ENCODE peak calls at places on chromosomes 7 and 10, in seven cellular contexts. R is PC-3, W is H1, I is MM.1S, V is neural progenitor cell, F is HCT116, M is GM23338. P is an unnamed sample.

GRCh38 chr10:84008878-84009277 is 130.4 kb upstream of the GHITM start:
- DNase-seq in R (peak; percentile 17), W (no peak), I (peak; percentile 47), V (peak; percentile 67), F (peak; percentile 21), M (peak; percentile 73), P (peak; percentile 68)

GRCh38 chr10:44932338-44933116 is 21.4 kb downstream of the TMEM72 start:
- DNase-seq in R (peak; percentile 91), W (peak; percentile 73), I (peak; percentile 90), V (peak; percentile 91), F (peak; percentile 56), M (peak; percentile 95), P (peak; percentile 95)

GRCh38 chr7:134435161-134435920 is 23.6 kb downstream of the AKR1B1 start:
- DNase-seq in R (peak; percentile 72), W (no peak), I (no peak), V (no peak), F (no peak), M (no peak), P (no peak)

GRCh38 chr7:33836797-33837355 is 68.5 kb upstream of the BMPER start:
- DNase-seq in R (peak; percentile 51), W (no peak), I (peak; percentile 28), V (no peak), F (peak; percentile 46), M (peak; percentile 63), P (peak; percentile 78)

GRCh38 chr10:51960494-51960895 is 261.1 kb upstream of the CSTF2T start:
- DNase-seq in R (peak; percentile 89), W (no peak), I (peak; percentile 64), V (peak; percentile 67), F (peak; percentile 10), M (peak; percentile 81), P (peak; percentile 75)

GRCh38 chr7:128791121-128791967 is 424 bp upstream of the CCDC136 start:
- DNase-seq in R (peak; percentile 57), W (no peak), I (peak; percentile 83), V (peak; percentile 92), F (no peak), M (peak; percentile 82), P (peak; percentile 89)

GRCh38 chr10:55374060-55374459 is 573.0 kb upstream of the PCDH15 start:
- DNase-seq in R (no peak), W (no peak), I (no peak), V (no peak), F (no peak), M (no peak), P (no peak)

GRCh38 chr10:124663766-124664360 is 80.3 kb downstream of the FAM53B start:
- DNase-seq in R (no peak), W (no peak), I (no peak), V (no peak), F (no peak), M (no peak), P (no peak)

GRCh38 chr7:157077986-157078644 is 60.6 kb upstream of the UBE3C start:
- DNase-seq in R (no peak), W (no peak), I (no peak), V (peak; percentile 61), F (no peak), M (peak; percentile 71), P (peak; percentile 33)

GRCh38 chr10:59580257-59580863 is 129.3 kb downstream of the SLC16A9 start:
- DNase-seq in R (peak; percentile 79), W (no peak), I (peak; percentile 13), V (peak; percentile 33), F (peak; percentile 32), M (peak; percentile 60), P (peak; percentile 50)

GRCh38 chr7:95927781-95928180 is 155.4 kb downstream of the DYNC1I1 start:
- DNase-seq in R (no peak), W (no peak), I (no peak), V (no peak), F (no peak), M (no peak), P (no peak)

GRCh38 chr7:47460251-47460989 is 121.5 kb downstream of the TNS3 start:
- DNase-seq in R (no peak), W (no peak), I (no peak), V (no peak), F (no peak), M (no peak), P (no peak)

GRCh38 chr10:75024971-75025523 is 86.4 kb upstream of the SAMD8 start:
- DNase-seq in R (no peak), W (no peak), I (no peak), V (no peak), F (no peak), M (no peak), P (no peak)

GRCh38 chr7:99224263-99224947 is 16.5 kb upstream of the KPNA7 start:
- DNase-seq in R (peak; percentile 95), W (no peak), I (no peak), V (no peak), F (peak; percentile 37), M (no peak), P (no peak)

GRCh38 chr10:114374141-114374791 is 30.0 kb downstream of the AFAP1L2 start:
- DNase-seq in R (no peak), W (no peak), I (no peak), V (no peak), F (no peak), M (no peak), P (no peak)

GRCh38 chr10:77333610-77334340 is 303.8 kb downstream of the KCNMA1 start:
- DNase-seq in R (no peak), W (no peak), I (no peak), V (no peak), F (no peak), M (no peak), P (no peak)

GRCh38 chr10:119219747-119220320 is 12.5 kb downstream of the GRK5 start:
- DNase-seq in R (no peak), W (no peak), I (no peak), V (no peak), F (no peak), M (no peak), P (no peak)

GRCh38 chr7:158613481-158613880 is 25.9 kb upstream of the PTPRN2 start:
- DNase-seq in R (no peak), W (no peak), I (no peak), V (no peak), F (no peak), M (no peak), P (peak; percentile 98)

GRCh38 chr7:57201021-57201894 is 69.0 kb upstream of the ZNF479 start:
- DNase-seq in R (no peak), W (no peak), I (no peak), V (no peak), F (no peak), M (no peak), P (no peak)

GRCh38 chr7:7919449-7919945 is 49.1 kb upstream of the GLCCI1 start:
- DNase-seq in R (no peak), W (no peak), I (no peak), V (no peak), F (no peak), M (no peak), P (no peak)

GRCh38 chr10:106857728-106858127 is 306.8 kb downstream of the SORCS1 start:
- DNase-seq in R (no peak), W (no peak), I (no peak), V (no peak), F (no peak), M (no peak), P (no peak)

GRCh38 chr10:24463683-24464426 is 254.9 kb downstream of the KIAA1217 start:
- DNase-seq in R (peak; percentile 96), W (no peak), I (peak; percentile 68), V (no peak), F (no peak), M (no peak), P (no peak)
- H2AFZ ChIP-seq in R (peak overlapping the region; percentile 12), W (no peak overlapping the region), I (no peak overlapping the region), V (no peak overlapping the region), F (no peak overlapping the region), M (no peak overlapping the region), P (no peak overlapping the region)

GRCh38 chr7:116400526-116400925 is 99.0 kb upstream of the CAV2 start:
- DNase-seq in R (no peak), W (no peak), I (no peak), V (no peak), F (no peak), M (no peak), P (no peak)

GRCh38 chr7:116404389-116404788 is 95.1 kb upstream of the CAV2 start:
- DNase-seq in R (no peak), W (no peak), I (no peak), V (no peak), F (no peak), M (no peak), P (no peak)

GRCh38 chr7:116401711-116402110 is 97.8 kb upstream of the CAV2 start:
- DNase-seq in R (no peak), W (no peak), I (no peak), V (no peak), F (no peak), M (no peak), P (no peak)

GRCh38 chr7:116405810-116406209 is 93.7 kb upstream of the CAV2 start:
- DNase-seq in R (no peak), W (no peak), I (no peak), V (no peak), F (no peak), M (no peak), P (no peak)

DNA sequence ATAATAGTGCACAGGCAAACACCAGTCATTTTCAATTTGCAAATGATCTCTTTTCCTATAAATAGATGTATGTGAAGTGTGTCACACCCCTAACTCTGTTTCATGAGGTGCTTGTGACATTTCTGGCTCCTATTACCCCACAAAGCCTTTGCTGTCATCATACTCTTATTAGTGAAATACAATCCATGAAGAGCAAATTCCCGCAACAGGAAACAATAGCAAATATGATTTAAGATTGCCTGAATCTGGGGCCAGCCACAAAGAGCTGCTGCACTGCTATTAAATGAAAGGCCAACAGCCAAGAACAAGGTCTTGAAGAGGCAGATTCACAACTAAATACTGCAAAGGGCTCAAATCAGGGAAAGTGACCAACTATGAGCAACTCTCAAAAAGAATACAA is 96.3 kb upstream of the CAV2 start:
- DNase-seq in R (no peak), W (no peak), I (no peak), V (no peak), F (no peak), M (no peak), P (no peak)
- H2AFZ ChIP-seq in R (no peak overlapping the region), W (no peak overlapping the region), I (no peak overlapping the region), V (no peak overlapping the region), F (no peak overlapping the region), M (no peak overlapping the region), P (no peak overlapping the region)

GRCh38 chr10:120943542-120943941 is 92.4 kb downstream of the WDR11 start:
- DNase-seq in R (no peak), W (no peak), I (no peak), V (peak; percentile 16), F (no peak), M (peak; percentile 34), P (no peak)
- H2AFZ ChIP-seq in R (peak overlapping the region; percentile 56), W (no peak overlapping the region), I (peak overlapping the region; percentile 42), V (no peak overlapping the region), F (peak overlapping the region; percentile 100), M (peak overlapping the region; percentile 64), P (no peak overlapping the region)

GRCh38 chr7:50145801-50146338 is 52.8 kb upstream of the ZPBP start:
- DNase-seq in R (no peak), W (no peak), I (no peak), V (no peak), F (no peak), M (no peak), P (peak; percentile 67)

GRCh38 chr7:50141854-50142253 is 48.8 kb upstream of the ZPBP start:
- DNase-seq in R (no peak), W (no peak), I (no peak), V (no peak), F (peak; percentile 3), M (peak; percentile 18), P (no peak)

GRCh38 chr7:50142421-50143113 is 49.5 kb upstream of the ZPBP start:
- DNase-seq in R (peak; percentile 59), W (no peak), I (peak; percentile 45), V (peak; percentile 39), F (peak; percentile 36), M (peak; percentile 64), P (peak; percentile 79)

GRCh38 chr7:50141131-50141530 is 48.1 kb upstream of the ZPBP start:
- DNase-seq in R (no peak), W (no peak), I (no peak), V (no peak), F (no peak), M (no peak), P (no peak)

GRCh38 chr7:50140688-50141087 is 47.6 kb upstream of the ZPBP start:
- DNase-seq in R (no peak), W (no peak), I (no peak), V (no peak), F (no peak), M (no peak), P (no peak)
- H2AFZ ChIP-seq in R (no peak overlapping the region), W (no peak overlapping the region), I (no peak overlapping the region), V (no peak overlapping the region), F (no peak overlapping the region), M (no peak overlapping the region), P (no peak overlapping the region)

P was measured in Karpas-422.